ENCODE peak calls at places on chromosomes 16 and 17, in four cellular contexts. One of them, this sample, is unnamed.

GRCh38 chr16:66604376-66605176 is at the start of gene CMTM3:
- DNase-seq in suprapubic skin: no peak
- DNase-seq in activated naive CD4-positive, alpha-beta T cell treated with anti-CD3 and anti-CD28 coated beads for 36 hours: peak; percentile 70
- DNase-seq in AG04449: no peak
- DNase-seq in this sample: no peak

GRCh38 chr16:83951544-83951943 is 1.5 kb upstream of the OSGIN1 start:
- DNase-seq in suprapubic skin: no peak
- DNase-seq in activated naive CD4-positive, alpha-beta T cell treated with anti-CD3 and anti-CD28 coated beads for 36 hours: no peak
- DNase-seq in AG04449: no peak
- DNase-seq in this sample: no peak

GRCh38 chr17:18344021-18344420 is 19.3 kb downstream of the SHMT1 start:
- DNase-seq in suprapubic skin: no peak
- DNase-seq in activated naive CD4-positive, alpha-beta T cell treated with anti-CD3 and anti-CD28 coated beads for 36 hours: no peak
- DNase-seq in AG04449: no peak
- DNase-seq in this sample: no peak

GRCh38 chr16:48963306-48963705 is 318.3 kb downstream of the CBLN1 start:
- DNase-seq in suprapubic skin: no peak
- DNase-seq in activated naive CD4-positive, alpha-beta T cell treated with anti-CD3 and anti-CD28 coated beads for 36 hours: no peak
- DNase-seq in AG04449: no peak
- DNase-seq in this sample: no peak

GRCh38 chr17:8581002-8581658 is 49.4 kb downstream of the MYH10 start:
- DNase-seq in suprapubic skin: no peak
- DNase-seq in activated naive CD4-positive, alpha-beta T cell treated with anti-CD3 and anti-CD28 coated beads for 36 hours: peak; percentile 18
- DNase-seq in AG04449: no peak
- DNase-seq in this sample: no peak

GRCh38 chr16:89052824-89053724 is 40.6 kb upstream of the ACSF3 start:
- DNase-seq in suprapubic skin: no peak
- DNase-seq in activated naive CD4-positive, alpha-beta T cell treated with anti-CD3 and anti-CD28 coated beads for 36 hours: peak; percentile 13
- DNase-seq in AG04449: no peak
- DNase-seq in this sample: peak; percentile 5

GRCh38 chr16:72945081-72945480 is 102.8 kb downstream of the ZFHX3 start:
- DNase-seq in suprapubic skin: no peak
- DNase-seq in activated naive CD4-positive, alpha-beta T cell treated with anti-CD3 and anti-CD28 coated beads for 36 hours: no peak
- DNase-seq in AG04449: no peak
- DNase-seq in this sample: no peak

GRCh38 chr17:76538281-76538931 is 897 bp upstream of the CYGB start:
- DNase-seq in suprapubic skin: no peak
- DNase-seq in activated naive CD4-positive, alpha-beta T cell treated with anti-CD3 and anti-CD28 coated beads for 36 hours: no peak
- DNase-seq in AG04449: no peak
- DNase-seq in this sample: no peak

GRCh38 chr17:48663134-48663924 is 37.2 kb upstream of the HOXB9 start:
- DNase-seq in suprapubic skin: no peak
- DNase-seq in activated naive CD4-positive, alpha-beta T cell treated with anti-CD3 and anti-CD28 coated beads for 36 hours: no peak
- DNase-seq in AG04449: no peak
- DNase-seq in this sample: no peak

GRCh38 chr17:36643086-36643685 is 41.8 kb downstream of the MRM1 start:
- DNase-seq in suprapubic skin: no peak
- DNase-seq in activated naive CD4-positive, alpha-beta T cell treated with anti-CD3 and anti-CD28 coated beads for 36 hours: no peak
- DNase-seq in AG04449: no peak
- DNase-seq in this sample: no peak

GRCh38 chr17:5587431-5588032 is 3.2 kb upstream of the NLRP1 start:
- DNase-seq in suprapubic skin: no peak
- DNase-seq in activated naive CD4-positive, alpha-beta T cell treated with anti-CD3 and anti-CD28 coated beads for 36 hours: peak; percentile 69
- DNase-seq in AG04449: no peak
- DNase-seq in this sample: peak; percentile 21